ENCODE peak calls at places on chromosomes 2 and 18, in ten cellular contexts. D, N, S, F, Q, L, X, Z, A and V are unnamed samples.

GRCh38 chr2:68423966-68424650 is 43.0 kb downstream of the FBXO48 start:
- DNase-seq in Z (peak; percentile 25), S (no peak), D (no peak), X (no peak), N (no peak), A (no peak), Q (no peak), F (no peak), L (no peak), V (no peak)

GRCh38 chr2:234334146-234334545 is 162.7 kb downstream of the ARL4C start:
- DNase-seq in F (no peak), X (no peak), A (no peak), L (no peak), Q (no peak), N (peak; percentile 57), S (no peak), D (no peak), Z (peak; percentile 6), V (no peak)

GRCh38 chr2:32832821-32833220 is 113.9 kb upstream of the LTBP1 start:
- DNase-seq in A (no peak), X (peak; percentile 59), Z (peak; percentile 75), L (peak; percentile 83), F (no peak), Q (peak; percentile 71), D (peak; percentile 43), N (no peak), S (no peak), V (no peak)

GRCh38 chr2:80335411-80335810 is 30.9 kb upstream of the LRRTM1 start:
- DNase-seq in X (no peak), Q (no peak), Z (no peak), F (no peak), L (no peak), S (no peak), N (no peak), D (no peak), A (no peak), V (no peak)

GRCh38 chr2:237664151-237664550 is 36.8 kb downstream of the LRRFIP1 start:
- DNase-seq in L (no peak), X (no peak), S (no peak), F (no peak), Z (peak; percentile 93), N (no peak), A (no peak), D (no peak), Q (no peak), V (no peak)

GRCh38 chr2:239087041-239087710 is 239.3 kb downstream of the TWIST2 start:
- DNase-seq in N (no peak), F (no peak), L (peak; percentile 48), X (no peak), Q (peak; percentile 29), D (no peak), A (no peak), Z (no peak), S (no peak), V (no peak)

GRCh38 chr18:56727399-56727798 is 76.2 kb downstream of the WDR7 start:
- DNase-seq in A (no peak), S (no peak), X (no peak), L (no peak), F (no peak), Q (no peak), N (no peak), Z (no peak), D (no peak), V (no peak)

GRCh38 chr2:44844651-44845270 is 96.7 kb upstream of the SIX3 start:
- DNase-seq in Z (no peak), N (no peak), F (peak; percentile 4), X (no peak), L (peak; percentile 1), A (no peak), D (no peak), S (no peak), Q (peak; percentile 22), V (no peak)

GRCh38 chr2:136301012-136301411 is 183.1 kb upstream of the CXCR4 start:
- DNase-seq in A (no peak), F (no peak), Q (no peak), D (no peak), N (no peak), Z (no peak), L (no peak), X (no peak), S (no peak), V (no peak)

GRCh38 chr2:163692611-163693482 is 43.0 kb downstream of the FIGN start:
- DNase-seq in S (no peak), X (no peak), Z (no peak), Q (peak; percentile 8), L (peak; percentile 36), D (no peak), F (no peak), N (no peak), A (no peak), V (no peak)

GRCh38 chr2:221895366-221896121 is 323.4 kb upstream of the EPHA4 start:
- DNase-seq in A (no peak), N (no peak), X (peak; percentile 20), D (no peak), F (peak; percentile 40), Z (no peak), S (no peak), Q (peak; percentile 44), L (peak; percentile 70), V (no peak)

GRCh38 chr2:179932786-179933185 is 71.4 kb upstream of the ZNF385B start:
- DNase-seq in F (peak; percentile 91), L (peak; percentile 27), Q (no peak), X (peak; percentile 8), S (no peak), A (no peak), N (no peak), Z (no peak), D (no peak), V (no peak)

GRCh38 chr18:48940854-48941531 is 9.8 kb downstream of the SMAD7 start:
- DNase-seq in X (no peak), Q (no peak), S (no peak), N (no peak), D (peak; percentile 68), F (no peak), Z (no peak), L (no peak), A (no peak), V (no peak)

GRCh38 chr18:11752116-11752911 is 63.2 kb downstream of the GNAL start:
- DNase-seq in D (peak; percentile 12), Q (peak; percentile 32), X (no peak), L (peak; percentile 27), A (peak; percentile 34), N (peak; percentile 84), F (peak; percentile 54), Z (peak; percentile 60), S (no peak), V (no peak)

GRCh38 chr18:11750581-11751304 is 61.7 kb downstream of the GNAL start:
- DNase-seq in F (no peak), Z (no peak), A (no peak), N (peak; percentile 61), Q (no peak), S (no peak), X (no peak), L (no peak), D (no peak), V (no peak)

GRCh38 chr18:11750171-11750570 is 61.1 kb downstream of the GNAL start:
- DNase-seq in Q (no peak), Z (no peak), D (no peak), N (no peak), S (no peak), X (no peak), L (no peak), F (no peak), A (no peak), V (no peak)

GRCh38 chr18:11749305-11749704 is 60.2 kb downstream of the GNAL start:
- DNase-seq in D (no peak), Z (peak; percentile 60), X (no peak), S (no peak), A (no peak), L (no peak), N (no peak), Q (no peak), F (no peak), V (no peak)

GRCh38 chr18:11751305-11752115 is 62.4 kb downstream of the GNAL start:
- DNase-seq in D (peak; percentile 11), F (no peak), A (no peak), L (no peak), Q (no peak), Z (no peak), X (no peak), S (no peak), N (peak; percentile 90), V (no peak)
- H3K4me3 ChIP-seq in D (no peak overlapping the region), F (no peak overlapping the region), A (no peak overlapping the region), L (no peak overlapping the region), Q (no peak overlapping the region), Z (no peak overlapping the region), X (peak overlapping the region; percentile 14), S (peak overlapping the region; percentile 11), N (peak overlapping the region; percentile 65), V (no peak overlapping the region)

GRCh38 chr2:38074047-38074774 is 1.7 kb downstream of the CYP1B1 start:
- DNase-seq in N (peak; percentile 64), S (no peak), Z (no peak), Q (no peak), X (no peak), D (no peak), A (no peak), F (peak; percentile 18), L (peak; percentile 37), V (no peak)
- H3K4me3 ChIP-seq in N (peak overlapping the region; percentile 57), S (no peak overlapping the region), Z (peak overlapping the region; percentile 46), Q (no peak overlapping the region), X (peak overlapping the region; percentile 57), D (no peak overlapping the region), A (no peak overlapping the region), F (peak overlapping the region; percentile 60), L (peak overlapping the region; percentile 67), V (no peak overlapping the region)

DNA sequence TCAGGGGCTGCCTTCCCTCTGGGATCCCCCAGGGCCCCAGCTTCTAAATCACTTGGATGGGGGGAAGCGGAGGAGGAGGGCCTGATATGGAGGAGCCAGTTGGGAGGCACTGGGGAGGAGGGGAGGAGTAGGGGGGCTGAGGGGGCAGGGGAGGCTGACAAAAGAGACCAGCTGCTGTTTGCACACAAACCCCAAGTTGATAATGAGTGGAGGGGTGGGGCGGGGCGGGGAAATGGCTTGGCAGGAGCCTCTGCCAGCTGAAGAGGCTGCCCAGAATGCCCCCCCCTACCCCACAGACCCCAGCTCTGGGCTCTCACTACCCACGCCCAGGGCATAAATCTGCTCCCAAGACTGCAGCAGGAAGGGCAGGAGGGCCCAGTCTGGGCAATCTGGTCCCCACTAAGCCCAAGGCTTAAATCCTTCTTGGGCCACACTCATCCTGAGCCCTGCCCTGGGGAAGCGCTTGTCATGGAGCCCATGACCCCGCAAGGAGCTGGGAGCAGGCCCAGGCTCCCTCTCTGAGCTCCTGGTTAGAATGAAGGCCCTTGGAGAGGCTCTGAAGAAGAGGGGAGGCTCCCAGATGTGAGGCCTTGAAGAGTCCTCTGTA is 24.9 kb upstream of the PTMA start:
- DNase-seq in A (no peak), Z (no peak), N (peak; percentile 48), L (no peak), F (no peak), Q (no peak), X (no peak), D (no peak), S (no peak), V (no peak)
- H3K4me3 ChIP-seq in A (no peak overlapping the region), Z (no peak overlapping the region), N (no peak overlapping the region), L (no peak overlapping the region), F (no peak overlapping the region), Q (no peak overlapping the region), X (no peak overlapping the region), D (no peak overlapping the region), S (no peak overlapping the region), V (no peak overlapping the region)

DNA sequence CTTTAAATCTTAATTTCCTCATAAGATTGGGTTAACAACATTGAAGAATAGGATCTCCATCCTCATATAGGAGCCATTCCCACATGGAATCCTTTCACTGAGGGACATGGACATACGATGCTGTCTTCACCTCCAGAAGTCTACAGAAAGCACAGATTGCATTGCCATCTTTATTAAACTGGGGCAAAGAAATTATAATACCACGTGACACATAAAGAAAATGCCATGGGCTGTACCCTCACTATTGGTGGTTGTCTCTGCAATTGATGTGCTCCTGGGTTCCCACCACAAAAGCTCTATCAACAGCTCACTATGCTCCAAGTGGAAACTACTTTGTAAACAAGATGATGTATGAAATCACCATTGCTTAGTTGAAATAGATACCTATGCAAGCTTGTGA is 337.2 kb downstream of the RAD51AP2 start:
- DNase-seq in X (no peak), Q (no peak), D (no peak), S (no peak), A (no peak), Z (no peak), L (no peak), F (no peak), N (no peak), V (no peak)
- H3K4me3 ChIP-seq in X (no peak overlapping the region), Q (no peak overlapping the region), D (no peak overlapping the region), S (no peak overlapping the region), A (no peak overlapping the region), Z (no peak overlapping the region), L (no peak overlapping the region), F (no peak overlapping the region), N (no peak overlapping the region), V (no peak overlapping the region)